ENCODE peak calls at places on chromosomes 11 and 22, in four cellular contexts. One of them, this sample, is unnamed.

GRCh38 chr22:44988671-44989070 is 21.1 kb downstream of the PHF21B start:
- DNase-seq in NCI-H345: no peak
- DNase-seq in IMR-90: no peak
- DNase-seq in prostate gland: no peak
- DNase-seq in this sample: no peak

GRCh38 chr11:124769804-124770774 is 8.0 kb upstream of the ESAM start:
- DNase-seq in NCI-H345: no peak
- DNase-seq in IMR-90: peak; percentile 35
- DNase-seq in prostate gland: no peak
- DNase-seq in this sample: no peak

GRCh38 chr22:48782817-48783511 is 1044.7 kb downstream of the BRD1 start:
- DNase-seq in NCI-H345: peak; percentile 17
- DNase-seq in IMR-90: no peak
- DNase-seq in prostate gland: no peak
- DNase-seq in this sample: no peak

GRCh38 chr11:45161252-45162063 is 15.0 kb downstream of the PRDM11 start:
- DNase-seq in NCI-H345: no peak
- DNase-seq in IMR-90: no peak
- DNase-seq in prostate gland: no peak
- DNase-seq in this sample: no peak

GRCh38 chr11:36398261-36398953 is 102.3 kb downstream of the PRR5L start:
- DNase-seq in NCI-H345: no peak
- DNase-seq in IMR-90: no peak
- DNase-seq in prostate gland: no peak
- DNase-seq in this sample: no peak

GRCh38 chr11:125088576-125089455 is 22.6 kb downstream of the TMEM218 start:
- DNase-seq in NCI-H345: no peak
- DNase-seq in IMR-90: no peak
- DNase-seq in prostate gland: no peak
- DNase-seq in this sample: no peak

GRCh38 chr11:92667446-92668165 is 301.8 kb upstream of the MTNR1B start:
- DNase-seq in NCI-H345: peak; percentile 97
- DNase-seq in IMR-90: no peak
- DNase-seq in prostate gland: no peak
- DNase-seq in this sample: peak; percentile 71

GRCh38 chr11:130827697-130828377 is 88.4 kb downstream of the SNX19 start:
- DNase-seq in NCI-H345: no peak
- DNase-seq in IMR-90: peak; percentile 82
- DNase-seq in prostate gland: no peak
- DNase-seq in this sample: peak; percentile 5

GRCh38 chr11:69186316-69187266 is 30.9 kb downstream of the SMIM38 start:
- DNase-seq in NCI-H345: no peak
- DNase-seq in IMR-90: no peak
- DNase-seq in prostate gland: no peak
- DNase-seq in this sample: no peak

GRCh38 chr11:128379587-128380279 is 207.6 kb downstream of the ETS1 start:
- DNase-seq in NCI-H345: no peak
- DNase-seq in IMR-90: no peak
- DNase-seq in prostate gland: no peak
- DNase-seq in this sample: no peak

GRCh38 chr11:2122222-2122906 is 16.8 kb downstream of the IGF2 start:
- DNase-seq in NCI-H345: no peak
- DNase-seq in IMR-90: peak; percentile 33
- DNase-seq in prostate gland: no peak
- DNase-seq in this sample: no peak

GRCh38 chr11:65575568-65576231 is at the start of gene EHBP1L1:
- DNase-seq in NCI-H345: peak; percentile 35
- DNase-seq in IMR-90: peak; percentile 28
- DNase-seq in prostate gland: no peak
- DNase-seq in this sample: peak; percentile 75

GRCh38 chr11:76781046-76781801 is 1.9 kb upstream of the TSKU start:
- DNase-seq in NCI-H345: no peak
- DNase-seq in IMR-90: no peak
- DNase-seq in prostate gland: no peak
- DNase-seq in this sample: no peak

GRCh38 chr11:5380740-5381342 is 2.8 kb upstream of the OR51M1 start:
- DNase-seq in NCI-H345: peak; percentile 64
- DNase-seq in IMR-90: peak; percentile 77
- DNase-seq in prostate gland: peak; percentile 9
- DNase-seq in this sample: peak; percentile 37

GRCh38 chr11:118892964-118893363 is 9.3 kb downstream of the CXCR5 start:
- DNase-seq in NCI-H345: no peak
- DNase-seq in IMR-90: no peak
- DNase-seq in prostate gland: no peak
- DNase-seq in this sample: no peak

GRCh38 chr11:105206633-105207032 is 67.1 kb upstream of the CARD18 start:
- DNase-seq in NCI-H345: no peak
- DNase-seq in IMR-90: no peak
- DNase-seq in prostate gland: no peak
- DNase-seq in this sample: no peak

GRCh38 chr11:34732831-34733230 is 111.9 kb downstream of the EHF start:
- DNase-seq in NCI-H345: peak; percentile 31
- DNase-seq in IMR-90: no peak
- DNase-seq in prostate gland: no peak
- DNase-seq in this sample: peak; percentile 52

GRCh38 chr11:74338963-74339362 is 27.5 kb upstream of the P4HA3 start:
- DNase-seq in NCI-H345: no peak
- DNase-seq in IMR-90: no peak
- DNase-seq in prostate gland: no peak
- DNase-seq in this sample: no peak

GRCh38 chr22:45007247-45007945 is 2.4 kb downstream of the PHF21B start:
- DNase-seq in NCI-H345: no peak
- DNase-seq in IMR-90: peak; percentile 27
- DNase-seq in prostate gland: peak; percentile 67
- DNase-seq in this sample: no peak

GRCh38 chr11:59207988-59208432 is 4.7 kb downstream of the MPEG1 start:
- DNase-seq in NCI-H345: peak; percentile 20
- DNase-seq in IMR-90: peak; percentile 91
- DNase-seq in prostate gland: peak; percentile 52
- DNase-seq in this sample: no peak

GRCh38 chr11:130710022-130710421 is 206.3 kb downstream of the SNX19 start:
- DNase-seq in NCI-H345: no peak
- DNase-seq in IMR-90: peak; percentile 3
- DNase-seq in prostate gland: no peak
- DNase-seq in this sample: no peak

GRCh38 chr11:93267383-93267782 is 63.2 kb upstream of the DEUP1 start:
- DNase-seq in NCI-H345: no peak
- DNase-seq in IMR-90: no peak
- DNase-seq in prostate gland: no peak
- DNase-seq in this sample: no peak

GRCh38 chr11:44630511-44631210 is 65.2 kb downstream of the CD82 start:
- DNase-seq in NCI-H345: no peak
- DNase-seq in IMR-90: no peak
- DNase-seq in prostate gland: peak; percentile 2
- DNase-seq in this sample: no peak

GRCh38 chr11:18563090-18563730 is 25.3 kb downstream of the UEVLD start:
- DNase-seq in NCI-H345: no peak
- DNase-seq in IMR-90: no peak
- DNase-seq in prostate gland: no peak
- DNase-seq in this sample: no peak

GRCh38 chr11:2579315-2580060 is 120.3 kb downstream of the KCNQ1OT1 start:
- DNase-seq in NCI-H345: no peak
- DNase-seq in IMR-90: no peak
- DNase-seq in prostate gland: no peak
- DNase-seq in this sample: no peak

GRCh38 chr11:114616516-114616915 is 20.9 kb upstream of the NXPE4 start:
- DNase-seq in NCI-H345: no peak
- DNase-seq in IMR-90: no peak
- DNase-seq in prostate gland: no peak
- DNase-seq in this sample: no peak

GRCh38 chr11:129331217-129331616 is 44.4 kb upstream of the BARX2 start:
- DNase-seq in NCI-H345: no peak
- DNase-seq in IMR-90: peak; percentile 4
- DNase-seq in prostate gland: no peak
- DNase-seq in this sample: no peak

GRCh38 chr11:35236667-35237003 is 97.7 kb downstream of the CD44 start:
- DNase-seq in NCI-H345: no peak
- DNase-seq in IMR-90: peak; percentile 60
- DNase-seq in prostate gland: no peak
- DNase-seq in this sample: no peak

GRCh38 chr11:78310500-78310909 is 107.1 kb downstream of the GAB2 start:
- DNase-seq in NCI-H345: no peak
- DNase-seq in IMR-90: peak; percentile 35
- DNase-seq in prostate gland: no peak
- DNase-seq in this sample: no peak

This sample was measured in NCI-H774.